ENCODE peak calls at places on chromosomes 4 and X, in seven cellular contexts. N is NCI-H1092, S is AG09319, C is cardiac fibroblast, D is GM20000, R is endothelial cell of umbilical vein, E is NCI-H2107. H is an unnamed sample.

GRCh38 chr4:3223346-3223745 is 25.6 kb upstream of the MSANTD1 start:
- DNase-seq in R (no peak), N (no peak), S (no peak), E (no peak), D (no peak), C (no peak), H (no peak)

GRCh38 chr4:40321671-40322131 is 13.4 kb upstream of the CHRNA9 start:
- DNase-seq in N (no peak), E (no peak), S (peak; percentile 95), D (no peak), R (peak; percentile 39), C (no peak), H (no peak)

GRCh38 chr4:114200026-114200425 is 220.6 kb upstream of the ARSJ start:
- DNase-seq in N (no peak), S (no peak), D (no peak), C (no peak), R (no peak), E (no peak), H (no peak)

GRCh38 chr4:119735136-119735770 is 106.6 kb upstream of the PDE5A start:
- DNase-seq in N (no peak), E (no peak), S (peak; percentile 86), R (peak; percentile 4), D (no peak), C (peak; percentile 90), H (no peak)

GRCh38 chr4:133801858-133802257 is 399.7 kb downstream of the PABPC4L start:
- DNase-seq in S (no peak), D (no peak), E (no peak), N (no peak), C (peak; percentile 2), R (peak; percentile 8), H (no peak)

GRCh38 chrX:121245763-121246162 is 198.4 kb downstream of the GLUD2 start:
- DNase-seq in C (no peak), D (no peak), E (no peak), R (no peak), S (no peak), N (no peak), H (no peak)

GRCh38 chr4:141021397-141022194 is 111.7 kb downstream of the RNF150 start:
- DNase-seq in S (no peak), N (no peak), D (no peak), C (no peak), R (no peak), E (no peak), H (no peak)

GRCh38 chr4:146244496-146244895 is 30.2 kb downstream of the REELD1 start:
- DNase-seq in S (no peak), N (no peak), R (no peak), C (peak; percentile 38), E (no peak), D (no peak), H (no peak)

GRCh38 chr4:75717332-75717873 is 7.0 kb upstream of the USO1 start:
- DNase-seq in S (no peak), C (no peak), E (no peak), N (no peak), R (no peak), D (no peak), H (peak; percentile 17)

GRCh38 chr4:186699298-186699697 is 24.4 kb downstream of the FAT1 start:
- DNase-seq in D (no peak), N (no peak), R (no peak), S (no peak), C (no peak), E (no peak), H (no peak)

GRCh38 chr4:79184461-79184860 is 141.4 kb downstream of the NAA11 start:
- DNase-seq in S (no peak), D (no peak), E (no peak), R (no peak), C (no peak), N (no peak), H (no peak)

GRCh38 chrX:119410027-119410819 is 11.1 kb downstream of the SLC25A43 start:
- DNase-seq in N (no peak), R (no peak), D (no peak), C (peak; percentile 72), S (peak; percentile 75), E (no peak), H (peak; percentile 55)

GRCh38 chr4:56979674-56980073 is 978 bp downstream of the POLR2B start:
- DNase-seq in D (no peak), R (peak; percentile 44), S (no peak), E (no peak), C (peak; percentile 48), N (no peak), H (peak; percentile 68)

GRCh38 chrX:103310592-103311400 is at the start of gene BEX2:
- DNase-seq in C (peak; percentile 9), D (peak; percentile 71), S (no peak), N (peak; percentile 72), E (peak; percentile 86), R (peak; percentile 25), H (peak; percentile 98)

GRCh38 chr4:56371426-56372220 is 15.7 kb downstream of the AASDH start:
- DNase-seq in D (no peak), N (no peak), E (no peak), C (peak; percentile 14), S (no peak), R (peak; percentile 12), H (no peak)

GRCh38 chr4:97507587-97508245 is 635.6 kb downstream of the STPG2 start:
- DNase-seq in R (peak; percentile 63), N (no peak), E (no peak), C (peak; percentile 54), S (no peak), D (no peak), H (no peak)

GRCh38 chr4:72312032-72312650 is 256.9 kb downstream of the ADAMTS3 start:
- DNase-seq in E (no peak), S (peak; percentile 75), D (no peak), C (peak; percentile 96), R (peak; percentile 77), N (no peak), H (peak; percentile 75)

GRCh38 chr4:7198440-7199128 is 6.2 kb downstream of the SORCS2 start:
- DNase-seq in N (no peak), C (no peak), R (no peak), S (no peak), D (no peak), E (no peak), H (peak; percentile 50)

GRCh38 chr4:75180790-75181776 is 248.2 kb downstream of the PARM1 start:
- DNase-seq in D (peak; percentile 17), E (no peak), N (no peak), C (peak; percentile 30), S (no peak), R (no peak), H (peak; percentile 65)

GRCh38 chr4:125620066-125620850 is 305.5 kb downstream of the FAT4 start:
- DNase-seq in S (no peak), C (peak; percentile 17), E (no peak), D (no peak), N (no peak), R (peak; percentile 17), H (no peak)

GRCh38 chr4:40515037-40515397 is 114.6 kb downstream of the RBM47 start:
- DNase-seq in N (no peak), D (no peak), S (no peak), R (no peak), E (no peak), C (no peak), H (no peak)

GRCh38 chrX:100880368-100880767 is 6.2 kb upstream of the NOX1 start:
- DNase-seq in N (no peak), C (no peak), E (no peak), R (no peak), D (no peak), S (no peak), H (no peak)

GRCh38 chr4:147578057-147578476 is 39.1 kb upstream of the TMEM184C start:
- DNase-seq in E (no peak), R (peak; percentile 98), S (peak; percentile 87), D (no peak), N (no peak), C (peak; percentile 97), H (no peak)

GRCh38 chr4:121791481-121791880 is 9.6 kb upstream of the EXOSC9 start:
- DNase-seq in N (no peak), R (no peak), D (no peak), S (no peak), C (peak; percentile 60), E (no peak), H (no peak)

GRCh38 chr4:41214158-41215146 is at the start of gene APBB2:
- DNase-seq in C (peak; percentile 97), N (peak; percentile 97), R (peak; percentile 98), S (peak; percentile 93), E (peak; percentile 89), D (peak; percentile 93), H (peak; percentile 99)

GRCh38 chr4:26953770-26954423 is 93.3 kb downstream of the STIM2 start:
- DNase-seq in R (no peak), S (no peak), D (no peak), E (no peak), N (no peak), C (no peak), H (no peak)

GRCh38 chr4:145954924-145955339 is 16.3 kb upstream of the ZNF827 start:
- DNase-seq in N (no peak), E (no peak), C (peak; percentile 98), S (no peak), D (no peak), R (peak; percentile 70), H (no peak)

GRCh38 chrX:15903186-15903681 is 48.6 kb upstream of the AP1S2 start:
- DNase-seq in S (no peak), E (no peak), N (no peak), R (no peak), D (peak; percentile 44), C (no peak), H (no peak)

GRCh38 chr4:85520765-85521749 is 46.1 kb downstream of the ARHGAP24 start:
- DNase-seq in N (no peak), S (no peak), E (no peak), D (no peak), R (no peak), C (no peak), H (peak; percentile 77)

GRCh38 chr4:127965803-127966175 is 583 bp downstream of the ABHD18 start:
- DNase-seq in D (peak; percentile 66), S (no peak), E (peak; percentile 25), C (peak; percentile 25), N (peak; percentile 26), R (no peak), H (peak; percentile 89)

GRCh38 chr4:52201705-52202104 is 150.6 kb downstream of the SPATA18 start:
- DNase-seq in D (no peak), N (no peak), R (no peak), S (no peak), C (no peak), E (no peak), H (peak; percentile 64)

GRCh38 chr4:176238819-176239218 is 30.2 kb downstream of the ASB5 start:
- DNase-seq in C (peak; percentile 29), N (no peak), S (no peak), E (no peak), D (no peak), R (peak; percentile 37), H (no peak)

GRCh38 chrX:87045352-87045751 is 472.2 kb upstream of the KLHL4 start:
- DNase-seq in D (no peak), S (no peak), C (no peak), N (no peak), E (no peak), R (no peak), H (no peak)

GRCh38 chr4:139314047-139314800 is 11.9 kb upstream of the NDUFC1 start:
- DNase-seq in S (no peak), D (no peak), C (no peak), R (no peak), N (no peak), E (no peak), H (peak; percentile 75)

GRCh38 chrX:78712381-78712780 is 35.1 kb upstream of the LPAR4 start:
- DNase-seq in C (no peak), D (no peak), E (no peak), R (no peak), S (peak; percentile 15), N (no peak), H (no peak)

GRCh38 chrX:103396186-103396585 is 19.8 kb downstream of the BEX3 start:
- DNase-seq in R (peak; percentile 37), S (no peak), C (peak; percentile 51), D (no peak), N (no peak), E (no peak), H (no peak)

GRCh38 chr4:138225477-138225876 is 16.7 kb downstream of the SLC7A11 start:
- DNase-seq in D (no peak), R (peak; percentile 66), N (no peak), S (no peak), E (no peak), C (peak; percentile 33), H (no peak)